ENCODE peak calls at places on chromosome 12, in four cellular contexts. V is amniotic stem cell, R is fibroblast of lung, W is cardiac fibroblast. O is an unnamed sample.

GRCh38 chr12:100404769-100405407 is 48.0 kb downstream of the SLC17A8 start:
- DNase-seq in V (no peak), R (peak), W (peak), O (peak)

GRCh38 chr12:107178776-107179175 is 85.4 kb upstream of the CRY1 start:
- DNase-seq in V (no peak), R (no peak), W (no peak), O (no peak)

GRCh38 chr12:130764073-130764472 is 48.0 kb upstream of the RIMBP2 start:
- DNase-seq in V (no peak), R (peak), W (peak), O (peak)

GRCh38 chr12:100229036-100229635 is 28.5 kb downstream of the ACTR6 start:
- DNase-seq in V (no peak), R (peak), W (peak), O (peak)

GRCh38 chr12:53208877-53209463 is 1.9 kb upstream of the ITGB7 start:
- DNase-seq in V (no peak), R (no peak), W (no peak), O (no peak)

GRCh38 chr12:39103552-39104165 is 198.3 kb upstream of the CPNE8 start:
- DNase-seq in V (no peak), R (peak), W (peak), O (peak)

GRCh38 chr12:29428630-29429029 is 47.7 kb upstream of the ERGIC2 start:
- DNase-seq in V (peak), R (peak), W (peak), O (peak)

GRCh38 chr12:69821441-69822204 is 3.4 kb upstream of the MYRFL start:
- DNase-seq in V (no peak), R (peak), W (peak), O (peak)

GRCh38 chr12:107318804-107319535 is 225.6 kb upstream of the CRY1 start:
- DNase-seq in V (peak), R (peak), W (peak), O (peak)

O was measured in amniotic epithelial cell.